ENCODE peak calls at places on chromosomes 1 and 21, in eight cellular contexts. T, N, M, U, B, R, Z and A are unnamed samples.

GRCh38 chr1:172724746-172725613 is 66.1 kb downstream of the FASLG start:
- DNase-seq in Z (no peak), N (no peak), U (no peak), R (no peak), M (no peak), B (no peak), T (no peak), A (no peak)

GRCh38 chr1:168089326-168089978 is 47.3 kb downstream of the GPR161 start:
- DNase-seq in T (no peak), B (no peak), N (no peak), U (no peak), M (no peak), Z (no peak), R (no peak), A (no peak)

GRCh38 chr1:183559061-183559460 is 31.2 kb downstream of the NCF2 start:
- DNase-seq in T (no peak), U (no peak), M (no peak), N (no peak), Z (no peak), R (no peak), B (no peak), A (no peak)

GRCh38 chr1:150243003-150243402 is 7.1 kb upstream of the ANP32E start:
- DNase-seq in R (no peak), B (peak), Z (no peak), U (no peak), N (no peak), M (no peak), T (peak), A (no peak)

GRCh38 chr1:35062518-35063196 is 16.5 kb upstream of the ZMYM1 start:
- DNase-seq in T (no peak), U (no peak), M (no peak), Z (no peak), R (no peak), B (no peak), N (peak), A (peak)

GRCh38 chr1:12078938-12079861 is 16.1 kb downstream of the TNFRSF8 start:
- DNase-seq in Z (no peak), U (peak), B (peak), T (no peak), N (peak), M (peak), R (no peak), A (peak)

GRCh38 chr1:226549937-226550670 is 1.5 kb downstream of the STUM start:
- DNase-seq in N (peak), Z (no peak), U (peak), M (peak), R (peak), T (no peak), B (peak), A (no peak)

GRCh38 chr1:234617135-234617985 is 7.4 kb upstream of the IRF2BP2 start:
- DNase-seq in R (no peak), U (no peak), Z (no peak), T (no peak), M (no peak), B (no peak), N (no peak), A (no peak)

GRCh38 chr1:29247874-29248273 is 11.6 kb downstream of the PTPRU start:
- DNase-seq in U (no peak), B (no peak), N (no peak), Z (no peak), R (no peak), M (no peak), T (no peak), A (no peak)

GRCh38 chr1:60952566-60953215 is 129.7 kb upstream of the NFIA start:
- DNase-seq in M (no peak), U (no peak), Z (no peak), T (no peak), B (no peak), R (no peak), N (no peak), A (no peak)

GRCh38 chr1:16922885-16923431 is 1.2 kb downstream of the CROCC start:
- DNase-seq in N (peak), R (no peak), Z (peak), T (no peak), M (no peak), B (no peak), U (no peak), A (no peak)

GRCh38 chr1:205396972-205397616 is 24.8 kb downstream of the LEMD1 start:
- DNase-seq in R (no peak), T (no peak), N (peak), Z (no peak), B (no peak), U (peak), M (peak), A (peak)

GRCh38 chr1:106773206-106773605 is 283.3 kb upstream of the PRMT6 start:
- DNase-seq in B (no peak), M (no peak), R (no peak), U (no peak), N (no peak), Z (no peak), T (no peak), A (no peak)

GRCh38 chr21:29238967-29239289 is 59.8 kb upstream of the BACH1 start:
- DNase-seq in B (no peak), N (peak), R (no peak), Z (no peak), M (no peak), U (no peak), T (no peak), A (no peak)

GRCh38 chr1:201156346-201156745 is 2.1 kb upstream of the TMEM9 start:
- DNase-seq in B (no peak), U (no peak), Z (no peak), M (no peak), R (no peak), N (no peak), T (no peak), A (no peak)

GRCh38 chr1:23343246-23344110 is 606 bp downstream of the HNRNPR start:
- DNase-seq in M (no peak), T (peak), B (no peak), U (no peak), N (peak), Z (no peak), R (no peak), A (no peak)

GRCh38 chr1:239386453-239387303 is at the start of gene CHRM3:
- DNase-seq in B (peak), M (peak), U (no peak), N (no peak), R (peak), Z (peak), T (no peak), A (peak)

GRCh38 chr1:239389703-239390102 is 3.3 kb downstream of the CHRM3 start:
- DNase-seq in N (no peak), R (no peak), M (no peak), T (no peak), Z (no peak), U (no peak), B (no peak), A (no peak)

GRCh38 chr1:239383714-239384113 is 2.7 kb upstream of the CHRM3 start:
- DNase-seq in R (no peak), T (no peak), Z (no peak), U (no peak), N (no peak), M (no peak), B (no peak), A (no peak)

GRCh38 chr1:239388578-239388977 is 2.2 kb downstream of the CHRM3 start:
- DNase-seq in T (no peak), Z (no peak), N (no peak), M (no peak), B (no peak), R (no peak), U (no peak), A (no peak)

DNA sequence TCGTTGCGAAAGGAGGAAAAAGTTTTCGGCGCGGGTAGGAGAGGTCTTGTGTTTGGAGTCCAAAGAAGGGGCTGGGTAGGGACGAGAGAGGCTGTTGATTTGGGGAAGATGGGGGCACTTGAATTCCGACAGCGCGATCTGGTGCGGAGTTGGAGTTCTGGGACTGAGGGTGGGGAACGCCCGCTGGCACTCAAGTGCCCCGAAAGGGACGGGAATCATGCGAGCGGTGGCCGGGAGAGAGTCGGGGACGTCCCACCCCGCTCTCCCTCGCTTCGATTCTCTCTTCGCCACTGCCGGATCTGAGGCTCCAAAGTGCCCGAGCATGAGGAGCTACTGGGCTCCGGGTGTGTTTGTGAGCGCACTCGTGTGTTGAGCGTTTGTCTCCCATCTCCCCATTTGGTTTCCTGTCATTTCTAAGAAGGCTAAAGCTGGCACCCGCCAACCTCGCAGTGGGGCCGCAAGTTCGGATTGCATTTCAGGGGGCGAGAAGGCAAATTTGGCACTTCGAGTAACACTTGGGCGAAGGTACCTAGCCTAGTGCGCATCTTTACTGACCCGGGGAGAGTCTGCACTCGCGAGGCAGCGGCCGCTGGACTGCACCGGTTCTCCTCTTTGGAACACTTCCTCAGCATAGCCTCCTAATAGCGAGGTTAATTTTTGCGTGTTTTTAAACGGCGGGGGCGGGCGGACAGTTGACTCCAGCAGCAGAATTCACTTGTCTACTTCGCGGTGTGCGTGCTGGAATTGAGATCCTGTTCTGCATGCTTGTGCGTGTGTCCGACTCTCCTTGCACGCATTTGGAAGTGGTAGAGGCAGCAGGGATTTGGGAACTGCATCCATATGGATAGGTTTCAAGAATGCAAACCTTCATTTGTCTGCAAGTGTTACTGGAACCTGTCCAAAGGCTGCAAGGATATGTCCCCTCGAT is 1.2 kb downstream of the CHRM3 start:
- DNase-seq in M (peak), Z (no peak), B (peak), U (no peak), N (no peak), T (no peak), R (no peak), A (no peak)
- TF ChIP-seq POLR2A in M (no peak), Z (no peak), B (no peak), U (no peak), N (no peak), T (no peak), R (no peak), A (no peak)

GRCh38 chr1:231396643-231397042 is 25.4 kb downstream of the EGLN1 start:
- DNase-seq in M (no peak), B (no peak), Z (no peak), T (no peak), N (no peak), R (no peak), U (no peak), A (no peak)

GRCh38 chr1:231397882-231398671 is 24.0 kb downstream of the EGLN1 start:
- DNase-seq in M (no peak), T (no peak), Z (no peak), R (no peak), N (no peak), U (no peak), B (no peak), A (no peak)

GRCh38 chr1:231395996-231396385 is 26.1 kb downstream of the EGLN1 start:
- DNase-seq in U (no peak), M (no peak), R (no peak), N (no peak), T (no peak), Z (no peak), B (no peak), A (no peak)

GRCh38 chr1:231393668-231394067 is 28.4 kb downstream of the EGLN1 start:
- DNase-seq in M (peak), N (no peak), U (no peak), B (no peak), Z (no peak), R (no peak), T (no peak), A (no peak)

DNA sequence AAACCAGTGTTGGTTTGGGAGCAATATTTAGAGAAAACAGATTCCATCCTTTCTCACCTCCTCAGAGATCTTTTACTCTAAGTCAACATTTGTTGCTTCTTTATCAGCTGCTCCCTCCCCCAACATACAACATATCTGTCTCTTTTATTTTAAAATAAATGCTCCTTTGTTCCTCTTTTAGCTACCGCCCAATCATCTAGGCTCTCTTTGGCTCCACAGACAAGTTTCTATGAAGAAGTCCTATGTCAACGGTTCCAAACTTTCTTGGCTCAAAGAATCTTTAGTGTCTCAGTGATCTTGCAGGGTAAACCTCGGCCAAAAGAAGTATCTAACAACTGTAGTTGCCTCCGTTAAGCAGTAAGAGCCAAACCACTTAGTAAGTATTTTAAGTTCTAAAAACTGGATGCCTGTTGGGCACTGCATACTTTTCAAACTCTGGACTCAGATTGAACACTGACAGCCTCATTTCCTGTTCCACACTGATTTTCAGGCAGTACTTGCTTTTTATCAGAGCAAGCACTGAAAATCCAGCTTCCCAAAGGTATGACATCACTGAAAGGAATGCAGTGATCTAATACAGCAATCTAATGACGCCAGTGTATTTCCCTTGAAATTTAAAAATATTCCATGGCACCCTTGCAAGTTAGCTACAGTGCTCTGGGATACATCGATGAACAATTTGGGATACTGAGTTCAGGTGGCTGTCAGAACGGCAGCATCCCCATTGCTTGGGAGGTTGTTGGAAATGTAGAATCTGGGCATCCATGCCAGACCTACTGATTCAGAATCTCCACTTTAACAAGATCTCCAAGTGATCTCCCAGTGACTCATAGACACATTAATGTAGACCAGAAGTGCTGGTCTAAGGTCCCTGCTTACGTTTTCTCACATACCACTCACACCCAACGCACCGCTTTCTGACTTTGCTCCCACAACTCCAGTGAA is 26.8 kb downstream of the EGLN1 start:
- DNase-seq in R (no peak), N (no peak), B (no peak), T (no peak), Z (no peak), M (peak), U (peak), A (peak)
- TF ChIP-seq POLR2A in R (no peak), N (no peak), B (no peak), T (no peak), Z (no peak), M (no peak), U (no peak), A (no peak)

GRCh38 chr1:200154069-200154767 is 126.7 kb downstream of the NR5A2 start:
- DNase-seq in T (no peak), R (no peak), B (no peak), N (peak), M (no peak), Z (no peak), U (no peak), A (peak)
- TF ChIP-seq POLR2A in T (no peak), R (no peak), B (no peak), N (no peak), M (no peak), Z (no peak), U (no peak), A (no peak)

GRCh38 chr1:160742428-160743127 is 3.5 kb downstream of the SLAMF7 start:
- DNase-seq in R (no peak), M (no peak), B (no peak), U (no peak), N (no peak), Z (no peak), T (no peak), A (no peak)
- TF ChIP-seq POLR2A in R (no peak), M (no peak), B (no peak), U (no peak), N (no peak), Z (no peak), T (no peak), A (no peak)

DNA sequence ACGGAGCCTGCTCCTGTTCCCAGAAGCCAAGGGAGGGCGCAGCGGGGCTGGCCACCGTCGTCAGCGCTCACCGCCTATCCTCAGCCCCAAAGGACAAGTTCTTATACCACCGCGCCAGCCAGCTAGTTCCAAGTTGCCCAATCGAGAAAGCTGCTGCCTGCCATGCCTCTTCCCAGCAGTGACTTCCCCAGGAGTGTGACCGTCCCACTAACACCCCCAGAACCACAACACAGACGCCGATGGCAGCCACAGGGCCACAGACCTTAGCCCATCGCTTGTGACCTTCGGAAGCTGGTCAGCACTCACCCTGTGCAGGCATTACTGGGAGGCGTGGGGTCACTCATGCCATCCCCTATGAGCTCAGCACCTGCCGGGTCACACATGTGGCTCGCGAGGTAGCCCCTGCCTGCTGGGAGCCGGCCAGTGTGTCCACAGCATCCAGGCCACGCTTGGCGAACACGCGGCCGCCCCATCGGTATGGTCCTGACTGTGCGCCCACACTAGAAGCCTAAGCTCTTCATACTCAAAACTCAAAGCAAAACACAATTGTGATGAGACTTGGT is 20.1 kb downstream of the NADK start:
- DNase-seq in Z (no peak), N (no peak), M (no peak), R (no peak), T (no peak), U (no peak), B (no peak), A (no peak)
- TF ChIP-seq POLR2A in Z (no peak), N (no peak), M (no peak), R (no peak), T (no peak), U (no peak), B (no peak), A (no peak)